ENCODE peak calls at places on chromosomes 11 and 22, in eight cellular contexts. Z is AG04449; G is EL; X is progenitor cell of endocrine pancreas; D is activated CD4-positive, alpha-beta T cell treated with anti-CD3 and anti-CD28 coated beads, Interleukin-2, amount 50 U/mL, for 48 hours; E is kidney glomerular epithelial cell; P is hippocampal formation; V is OCI-LY7. L is an unnamed sample.

GRCh38 chr11:118606844-118607228 is 579 bp upstream of the PHLDB1 start:
- DNase-seq in Z (no peak), G (no peak), X (no peak), D (no peak), E (no peak), P (no peak), V (no peak), L (no peak)

GRCh38 chr22:30188911-30189310 is 57.6 kb downstream of the LIF start:
- DNase-seq in Z (no peak), G (no peak), X (no peak), D (no peak), E (no peak), P (no peak), V (no peak), L (no peak)

GRCh38 chr11:71525188-71525937 is 1.7 kb upstream of the KRTAP5-7 start:
- DNase-seq in Z (no peak), G (no peak), X (no peak), D (no peak), E (no peak), P (no peak), V (no peak), L (no peak)

GRCh38 chr11:14789879-14790484 is 102.0 kb downstream of the CYP2R1 start:
- DNase-seq in Z (no peak), G (peak; percentile 2), X (no peak), D (no peak), E (no peak), P (no peak), V (peak; percentile 31), L (no peak)

GRCh38 chr11:19431059-19431398 is 190.3 kb upstream of the E2F8 start:
- DNase-seq in Z (no peak), G (no peak), X (no peak), D (no peak), E (no peak), P (no peak), V (peak; percentile 20), L (no peak)

GRCh38 chr11:69669486-69669885 is 5.7 kb downstream of the LTO1 start:
- DNase-seq in Z (no peak), G (no peak), X (no peak), D (no peak), E (no peak), P (no peak), V (no peak), L (peak; percentile 64)

GRCh38 chr11:69060005-69060404 is 11.3 kb downstream of the TPCN2 start:
- DNase-seq in Z (no peak), G (no peak), X (no peak), D (no peak), E (no peak), P (no peak), V (no peak), L (peak; percentile 11)

GRCh38 chr22:23283591-23284503 is 103.5 kb downstream of the BCR start:
- DNase-seq in Z (no peak), G (no peak), X (no peak), D (no peak), E (no peak), P (no peak), V (no peak), L (no peak)

GRCh38 chr11:12640355-12640754 is 33.9 kb upstream of the TEAD1 start:
- DNase-seq in Z (no peak), G (no peak), X (no peak), D (no peak), E (no peak), P (no peak), V (no peak), L (no peak)

GRCh38 chr11:46490576-46491100 is 99.1 kb upstream of the CHRM4 start:
- DNase-seq in Z (no peak), G (peak; percentile 18), X (no peak), D (no peak), E (peak; percentile 13), P (no peak), V (no peak), L (no peak)

GRCh38 chr11:72683782-72684200 is 9.6 kb upstream of the PDE2A start:
- DNase-seq in Z (no peak), G (peak; percentile 37), X (peak; percentile 79), D (peak; percentile 79), E (peak; percentile 20), P (peak; percentile 57), V (peak; percentile 68), L (peak; percentile 85)

GRCh38 chr11:75565221-75565814 is 3.3 kb downstream of the SERPINH1 start:
- DNase-seq in Z (no peak), G (peak; percentile 92), X (no peak), D (no peak), E (peak; percentile 84), P (no peak), V (no peak), L (peak; percentile 79)

GRCh38 chr11:69869311-69869939 is 50.2 kb upstream of the FGF3 start:
- DNase-seq in Z (no peak), G (no peak), X (no peak), D (no peak), E (no peak), P (no peak), V (no peak), L (no peak)

GRCh38 chr11:18536195-18536594 is 9.5 kb upstream of the TSG101 start:
- DNase-seq in Z (no peak), G (no peak), X (no peak), D (no peak), E (no peak), P (no peak), V (no peak), L (no peak)

GRCh38 chr11:86459002-86459385 is 84.3 kb downstream of the CCDC81 start:
- DNase-seq in Z (no peak), G (peak; percentile 51), X (no peak), D (no peak), E (no peak), P (no peak), V (no peak), L (no peak)